ENCODE peak calls at places on chromosome 13, in seven cellular contexts. Y is WERI-Rb-1; B is lower leg skin; M is glutamatergic neuron; I is fibroblast of mammary gland; G is lung; J is CD4-positive, alpha-beta T cell. Q is an unnamed sample.

GRCh38 chr13:94232956-94233355 is 246.5 kb downstream of the DCT start:
- DNase-seq in G (no peak), Y (no peak), B (no peak), J (no peak), I (peak), M (no peak), Q (no peak)

GRCh38 chr13:85379433-85379832 is 419.8 kb downstream of the SLITRK6 start:
- DNase-seq in B (no peak), Y (no peak), G (no peak), J (no peak), I (no peak), M (no peak), Q (no peak)

GRCh38 chr13:49400755-49401659 is 42.9 kb downstream of the CAB39L start:
- DNase-seq in Y (no peak), G (peak), J (no peak), M (no peak), I (peak), B (no peak), Q (no peak)

GRCh38 chr13:112029143-112029542 is 37.8 kb upstream of the SOX1 start:
- DNase-seq in Y (no peak), I (no peak), J (no peak), M (no peak), B (no peak), G (no peak), Q (no peak)

GRCh38 chr13:28137556-28137955 is 789 bp upstream of the PAN3 start:
- DNase-seq in I (peak), M (no peak), G (no peak), B (no peak), Y (no peak), J (no peak), Q (no peak)

GRCh38 chr13:20400774-20401173 is 124.9 kb downstream of the CRYL1 start:
- DNase-seq in M (no peak), Y (no peak), J (no peak), I (peak), B (peak), G (no peak), Q (no peak)

GRCh38 chr13:70385852-70386251 is 277.6 kb upstream of the KLHL1 start:
- DNase-seq in I (no peak), Y (no peak), J (no peak), M (no peak), G (no peak), B (no peak), Q (no peak)

GRCh38 chr13:33228645-33229445 is 56.7 kb downstream of the STARD13 start:
- DNase-seq in B (no peak), Y (no peak), G (no peak), J (no peak), M (no peak), I (peak), Q (no peak)

GRCh38 chr13:57582032-57582431 is 49.5 kb upstream of the PCDH17 start:
- DNase-seq in I (no peak), B (no peak), J (no peak), Y (peak), M (no peak), G (no peak), Q (no peak)

GRCh38 chr13:108948269-108948671 is 318.9 kb downstream of the MYO16 start:
- DNase-seq in G (no peak), Y (no peak), J (no peak), B (no peak), M (no peak), I (peak), Q (no peak)

GRCh38 chr13:94054159-94054558 is 425.3 kb downstream of the DCT start:
- DNase-seq in M (no peak), I (no peak), Y (peak), G (no peak), J (no peak), B (no peak), Q (no peak)

GRCh38 chr13:111160648-111161047 is 45.5 kb downstream of the ARHGEF7 start:
- DNase-seq in B (no peak), I (no peak), Y (no peak), J (no peak), G (no peak), M (no peak), Q (no peak)

GRCh38 chr13:79860757-79861156 is 379.8 kb downstream of the NDFIP2 start:
- DNase-seq in J (no peak), M (no peak), Y (no peak), I (no peak), G (no peak), B (no peak), Q (no peak)

GRCh38 chr13:111418101-111418500 is 97.7 kb downstream of the TEX29 start:
- DNase-seq in J (no peak), Y (no peak), G (no peak), M (no peak), B (no peak), I (no peak), Q (no peak)

GRCh38 chr13:33235564-33235963 is 50.0 kb downstream of the STARD13 start:
- DNase-seq in B (no peak), M (no peak), I (peak), J (no peak), Y (no peak), G (no peak), Q (no peak)

GRCh38 chr13:26449063-26449848 is 108.2 kb upstream of the WASF3 start:
- DNase-seq in G (no peak), J (no peak), I (peak), Y (no peak), B (no peak), M (no peak), Q (no peak)

GRCh38 chr13:97492257-97492656 is 58.3 kb downstream of the RAP2A start:
- DNase-seq in J (no peak), G (no peak), I (no peak), B (no peak), Y (no peak), M (no peak), Q (no peak)

GRCh38 chr13:94967183-94968039 is 255.1 kb upstream of the SOX21 start:
- DNase-seq in I (no peak), Y (peak), G (no peak), B (no peak), J (no peak), M (peak), Q (peak)

GRCh38 chr13:110371550-110372465 is 64.7 kb downstream of the COL4A2 start:
- DNase-seq in Y (peak), G (no peak), B (no peak), I (no peak), J (no peak), M (no peak), Q (no peak)

GRCh38 chr13:95643814-95644598 is 500 bp downstream of the DZIP1 start:
- DNase-seq in Y (peak), M (peak), B (no peak), I (peak), J (no peak), G (no peak), Q (peak)

GRCh38 chr13:27523345-27524073 is 73.1 kb upstream of the MTIF3 start:
- DNase-seq in Y (no peak), I (peak), G (no peak), M (no peak), J (no peak), B (no peak), Q (no peak)

GRCh38 chr13:112219753-112220152 is 152.8 kb downstream of the SOX1 start:
- DNase-seq in I (no peak), Y (no peak), B (peak), J (no peak), M (no peak), G (no peak), Q (no peak)

GRCh38 chr13:109331898-109332297 is 454.5 kb downstream of the IRS2 start:
- DNase-seq in M (no peak), B (no peak), Y (no peak), I (peak), J (no peak), G (no peak), Q (no peak)

GRCh38 chr13:104773775-104774174 is 1707.6 kb upstream of the SLC10A2 start:
- DNase-seq in G (no peak), J (no peak), Y (no peak), B (no peak), I (peak), M (no peak), Q (no peak)

GRCh38 chr13:50691682-50692263 is 151.7 kb downstream of the DLEU7 start:
- DNase-seq in Y (peak), B (no peak), G (no peak), J (no peak), I (no peak), M (no peak), Q (no peak)

GRCh38 chr13:44989071-44989889 is at the start of the genes GPALPP1 and NUFIP1:
- DNase-seq in I (peak), M (peak), B (peak), Y (peak), G (peak), J (peak), Q (peak)
- TF ChIP-seq CTCF in I (no peak), M (no peak), B (no peak), Y (no peak), G (no peak), J (no peak), Q (no peak)

GRCh38 chr13:47594833-47595232 is 406.2 kb downstream of the SUCLA2 start:
- DNase-seq in B (no peak), G (no peak), J (no peak), I (peak), M (no peak), Y (peak), Q (no peak)
- TF ChIP-seq CTCF in B (no peak), G (no peak), J (no peak), I (peak), M (no peak), Y (peak), Q (no peak)

GRCh38 chr13:114143806-114144605 is 11.6 kb upstream of the RASA3 start:
- DNase-seq in M (peak), G (no peak), I (no peak), Y (peak), J (peak), B (no peak), Q (no peak)
- TF ChIP-seq CTCF in M (peak), G (no peak), I (no peak), Y (peak), J (peak), B (no peak), Q (peak)

DNA sequence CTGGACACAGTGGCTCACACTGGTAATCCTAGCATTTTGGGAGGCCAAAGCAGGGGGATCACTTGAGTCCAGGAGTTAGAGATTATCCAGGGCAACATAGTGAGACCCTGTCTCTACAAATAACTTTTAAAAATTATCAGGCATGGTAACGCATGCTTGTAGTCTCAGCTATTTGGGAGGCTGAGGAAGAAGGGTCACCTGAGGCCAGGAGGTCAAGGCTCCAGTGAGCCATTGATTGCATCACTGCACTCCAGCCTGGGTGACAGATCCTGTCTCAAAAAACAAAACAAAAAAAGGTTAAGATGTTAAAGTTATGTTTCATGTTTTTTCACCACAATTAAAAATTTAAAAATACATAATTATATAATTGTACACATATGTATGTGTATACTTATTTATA is 19.2 kb upstream of the DIAPH3 start:
- DNase-seq in J (no peak), B (no peak), M (no peak), Y (no peak), G (no peak), I (no peak), Q (no peak)
- TF ChIP-seq CTCF in J (no peak), B (no peak), M (no peak), Y (no peak), G (no peak), I (no peak), Q (no peak)

GRCh38 chr13:102587916-102588315 is 8.9 kb upstream of the TPP2 start:
- DNase-seq in Y (no peak), M (no peak), I (no peak), G (no peak), J (no peak), B (no peak), Q (no peak)

GRCh38 chr13:102589291-102589822 is 7.4 kb upstream of the TPP2 start:
- DNase-seq in B (no peak), J (no peak), I (no peak), Y (peak), M (no peak), G (no peak), Q (no peak)

GRCh38 chr13:102596147-102597028 is at the start of gene TPP2:
- DNase-seq in B (peak), M (peak), G (peak), I (peak), Y (peak), J (peak), Q (peak)

GRCh38 chr13:102597029-102598015 is 536 bp downstream of the TPP2 start:
- DNase-seq in Y (peak), G (no peak), I (no peak), B (peak), J (peak), M (peak), Q (peak)

DNA sequence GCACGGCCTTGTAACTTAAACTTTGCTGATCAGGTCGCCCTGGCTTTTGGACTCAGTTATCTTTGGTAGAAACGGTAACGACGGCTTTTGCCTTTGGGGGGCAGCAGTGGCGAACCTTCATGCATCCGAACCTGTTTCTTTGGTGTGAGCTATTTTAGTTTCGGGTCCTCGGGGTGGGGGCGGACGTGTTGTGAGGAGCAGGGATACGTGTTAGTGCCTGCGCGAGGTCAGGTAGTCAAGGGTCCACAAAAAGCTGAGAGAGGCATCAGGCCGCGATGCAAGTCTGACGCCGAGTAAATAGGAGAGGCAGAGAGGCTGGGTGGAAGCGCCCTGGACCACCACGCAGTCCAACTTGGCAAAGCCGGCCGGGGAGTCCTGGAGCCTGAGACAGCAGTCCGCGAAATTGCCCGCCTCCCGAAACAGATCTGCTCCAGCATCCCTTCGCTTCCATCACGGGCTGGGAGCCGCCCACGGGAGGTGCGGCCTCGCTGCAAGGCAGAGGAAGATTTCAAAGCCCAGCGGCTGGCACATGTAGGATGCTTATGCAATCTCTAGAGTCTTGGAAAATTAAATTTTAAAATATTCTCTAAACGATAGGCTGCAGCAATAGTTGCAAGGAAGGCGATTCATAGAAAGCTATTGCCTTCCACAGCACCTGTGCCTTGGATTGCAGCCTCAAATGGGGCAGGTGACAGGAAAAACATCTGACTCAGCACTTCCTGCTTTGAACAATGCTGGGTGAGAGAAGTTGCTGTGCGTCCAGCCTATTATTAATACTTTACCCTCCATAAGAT is 4.6 kb upstream of the TPP2 start:
- DNase-seq in M (peak), B (peak), I (peak), G (peak), J (peak), Y (peak), Q (peak)
- TF ChIP-seq CTCF in M (peak), B (no peak), I (peak), G (peak), J (peak), Y (peak), Q (peak)

DNA sequence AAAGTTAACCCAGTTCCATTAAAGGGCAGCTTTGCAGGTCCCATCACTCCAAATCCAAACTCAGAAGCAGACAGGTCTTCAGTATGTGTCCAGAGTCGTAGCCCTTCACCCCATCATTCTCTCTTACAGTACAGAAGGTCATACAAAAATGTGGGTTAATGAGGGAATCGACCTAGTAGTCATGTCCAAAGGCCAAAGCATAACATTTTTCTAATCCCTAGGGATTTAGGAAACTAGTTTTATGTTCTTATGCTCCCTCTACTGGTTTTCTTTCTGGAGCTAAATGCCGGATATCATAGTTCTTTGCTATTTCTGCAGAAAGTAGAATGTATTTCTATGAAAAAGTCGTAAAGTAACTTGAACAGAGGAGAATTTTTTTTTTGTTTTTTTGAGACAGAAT is 72.2 kb downstream of the DHRS12 start:
- DNase-seq in B (no peak), M (no peak), J (no peak), Y (no peak), I (peak), G (no peak), Q (no peak)
- TF ChIP-seq CTCF in B (no peak), M (no peak), J (no peak), Y (no peak), I (peak), G (no peak), Q (no peak)

GRCh38 chr13:31175847-31176536 is 14.3 kb upstream of the HSPH1 start:
- DNase-seq in B (no peak), Y (no peak), M (peak), I (peak), J (no peak), G (no peak), Q (no peak)

GRCh38 chr13:31172001-31172400 is 10.3 kb upstream of the HSPH1 start:
- DNase-seq in G (no peak), I (peak), M (no peak), Y (no peak), B (no peak), J (no peak), Q (no peak)

GRCh38 chr13:31172535-31172934 is 10.8 kb upstream of the HSPH1 start:
- DNase-seq in Y (no peak), J (no peak), M (no peak), B (no peak), I (peak), G (no peak), Q (no peak)

GRCh38 chr13:31179241-31179640 is 17.5 kb upstream of the HSPH1 start:
- DNase-seq in I (no peak), Y (no peak), J (no peak), B (no peak), G (no peak), M (no peak), Q (no peak)

GRCh38 chr13:31174018-31174417 is 12.3 kb upstream of the HSPH1 start:
- DNase-seq in G (no peak), Y (no peak), B (no peak), I (peak), M (no peak), J (no peak), Q (no peak)
- TF ChIP-seq CTCF in G (no peak), Y (no peak), B (no peak), I (peak), M (no peak), J (no peak), Q (peak)

GRCh38 chr13:76223565-76223964 is 587.4 kb downstream of the LMO7 start:
- DNase-seq in J (no peak), M (no peak), Y (no peak), B (no peak), G (no peak), I (no peak), Q (no peak)
- TF ChIP-seq CTCF in J (no peak), M (no peak), Y (peak), B (no peak), G (no peak), I (peak), Q (no peak)

Q was measured in progenitor cell of endocrine pancreas.